ENCODE peak calls at places on chromosomes 3 and 15, in ten cellular contexts. One of them, this sample, is unnamed.

GRCh38 chr3:18061737-18062136 is 319.3 kb upstream of the TBC1D5 start:
- DNase-seq in omental fat pad: no peak
- DNase-seq in heart right ventricle: no peak
- DNase-seq in heart left ventricle: no peak
- DNase-seq in astrocyte of the spinal cord: no peak
- DNase-seq in left ventricle myocardium inferior: no peak
- DNase-seq in CD8-positive, alpha-beta T cell: no peak
- DNase-seq in nephron progenitor cell: no peak
- DNase-seq in left lung: no peak
- DNase-seq in retinal pigment epithelial cell: no peak
- DNase-seq in this sample: no peak

GRCh38 chr3:125022186-125022585 is 33.6 kb downstream of the HEG1 start:
- DNase-seq in omental fat pad: no peak
- DNase-seq in heart right ventricle: no peak
- DNase-seq in heart left ventricle: no peak
- DNase-seq in astrocyte of the spinal cord: no peak
- DNase-seq in left ventricle myocardium inferior: no peak
- DNase-seq in CD8-positive, alpha-beta T cell: no peak
- DNase-seq in nephron progenitor cell: no peak
- DNase-seq in left lung: no peak
- DNase-seq in retinal pigment epithelial cell: no peak
- DNase-seq in this sample: no peak

GRCh38 chr3:27623085-27623753 is 98.9 kb downstream of the EOMES start:
- DNase-seq in omental fat pad: no peak
- DNase-seq in heart right ventricle: no peak
- DNase-seq in heart left ventricle: no peak
- DNase-seq in astrocyte of the spinal cord: peak
- DNase-seq in left ventricle myocardium inferior: no peak
- DNase-seq in CD8-positive, alpha-beta T cell: no peak
- DNase-seq in nephron progenitor cell: no peak
- DNase-seq in left lung: no peak
- DNase-seq in retinal pigment epithelial cell: no peak
- DNase-seq in this sample: no peak

GRCh38 chr15:78944669-78945407 is at the start of gene CTSH:
- DNase-seq in omental fat pad: no peak
- DNase-seq in heart right ventricle: peak
- DNase-seq in heart left ventricle: peak
- DNase-seq in astrocyte of the spinal cord: no peak
- DNase-seq in left ventricle myocardium inferior: peak
- DNase-seq in CD8-positive, alpha-beta T cell: peak
- DNase-seq in nephron progenitor cell: peak
- DNase-seq in left lung: peak
- DNase-seq in retinal pigment epithelial cell: no peak
- DNase-seq in this sample: peak

GRCh38 chr15:80773122-80773551 is 6.0 kb upstream of the CEMIP start:
- DNase-seq in omental fat pad: no peak
- DNase-seq in heart right ventricle: no peak
- DNase-seq in heart left ventricle: no peak
- DNase-seq in astrocyte of the spinal cord: peak
- DNase-seq in left ventricle myocardium inferior: no peak
- DNase-seq in CD8-positive, alpha-beta T cell: no peak
- DNase-seq in nephron progenitor cell: no peak
- DNase-seq in left lung: no peak
- DNase-seq in retinal pigment epithelial cell: no peak
- DNase-seq in this sample: no peak

GRCh38 chr15:63880744-63881143 is 47.0 kb upstream of the HERC1 start:
- DNase-seq in omental fat pad: no peak
- DNase-seq in heart right ventricle: no peak
- DNase-seq in heart left ventricle: no peak
- DNase-seq in astrocyte of the spinal cord: no peak
- DNase-seq in left ventricle myocardium inferior: no peak
- DNase-seq in CD8-positive, alpha-beta T cell: no peak
- DNase-seq in nephron progenitor cell: no peak
- DNase-seq in left lung: no peak
- DNase-seq in retinal pigment epithelial cell: no peak
- DNase-seq in this sample: no peak

GRCh38 chr3:25396251-25396650 is 31.8 kb upstream of the RARB start:
- DNase-seq in omental fat pad: no peak
- DNase-seq in heart right ventricle: no peak
- DNase-seq in heart left ventricle: no peak
- DNase-seq in astrocyte of the spinal cord: no peak
- DNase-seq in left ventricle myocardium inferior: no peak
- DNase-seq in CD8-positive, alpha-beta T cell: no peak
- DNase-seq in nephron progenitor cell: no peak
- DNase-seq in left lung: no peak
- DNase-seq in retinal pigment epithelial cell: no peak
- DNase-seq in this sample: no peak

GRCh38 chr3:21979706-21980105 is 228.7 kb upstream of the ZNF385D start:
- DNase-seq in omental fat pad: no peak
- DNase-seq in heart right ventricle: no peak
- DNase-seq in heart left ventricle: no peak
- DNase-seq in astrocyte of the spinal cord: peak
- DNase-seq in left ventricle myocardium inferior: no peak
- DNase-seq in CD8-positive, alpha-beta T cell: no peak
- DNase-seq in nephron progenitor cell: no peak
- DNase-seq in left lung: no peak
- DNase-seq in retinal pigment epithelial cell: no peak
- DNase-seq in this sample: no peak

GRCh38 chr3:120442975-120443517 is 7.7 kb downstream of the FSTL1 start:
- DNase-seq in omental fat pad: no peak
- DNase-seq in heart right ventricle: no peak
- DNase-seq in heart left ventricle: no peak
- DNase-seq in astrocyte of the spinal cord: no peak
- DNase-seq in left ventricle myocardium inferior: no peak
- DNase-seq in CD8-positive, alpha-beta T cell: no peak
- DNase-seq in nephron progenitor cell: no peak
- DNase-seq in left lung: no peak
- DNase-seq in retinal pigment epithelial cell: no peak
- DNase-seq in this sample: no peak

GRCh38 chr3:111924283-111924682 is 54.5 kb upstream of the ABHD10 start:
- DNase-seq in omental fat pad: no peak
- DNase-seq in heart right ventricle: peak
- DNase-seq in heart left ventricle: peak
- DNase-seq in astrocyte of the spinal cord: no peak
- DNase-seq in left ventricle myocardium inferior: peak
- DNase-seq in CD8-positive, alpha-beta T cell: no peak
- DNase-seq in nephron progenitor cell: no peak
- DNase-seq in left lung: no peak
- DNase-seq in retinal pigment epithelial cell: no peak
- DNase-seq in this sample: no peak

GRCh38 chr3:115217678-115218451 is 70.8 kb upstream of the ZBTB20 start:
- DNase-seq in omental fat pad: no peak
- DNase-seq in heart right ventricle: no peak
- DNase-seq in heart left ventricle: no peak
- DNase-seq in astrocyte of the spinal cord: peak
- DNase-seq in left ventricle myocardium inferior: no peak
- DNase-seq in CD8-positive, alpha-beta T cell: no peak
- DNase-seq in nephron progenitor cell: peak
- DNase-seq in left lung: no peak
- DNase-seq in retinal pigment epithelial cell: peak
- DNase-seq in this sample: peak

GRCh38 chr3:32440481-32441350 is 49.1 kb downstream of the CMTM7 start:
- DNase-seq in omental fat pad: no peak
- DNase-seq in heart right ventricle: no peak
- DNase-seq in heart left ventricle: no peak
- DNase-seq in astrocyte of the spinal cord: no peak
- DNase-seq in left ventricle myocardium inferior: no peak
- DNase-seq in CD8-positive, alpha-beta T cell: no peak
- DNase-seq in nephron progenitor cell: no peak
- DNase-seq in left lung: no peak
- DNase-seq in retinal pigment epithelial cell: no peak
- DNase-seq in this sample: no peak

GRCh38 chr3:89947357-89947954 is 840.0 kb downstream of the EPHA3 start:
- DNase-seq in omental fat pad: no peak
- DNase-seq in heart right ventricle: no peak
- DNase-seq in heart left ventricle: no peak
- DNase-seq in astrocyte of the spinal cord: no peak
- DNase-seq in left ventricle myocardium inferior: no peak
- DNase-seq in CD8-positive, alpha-beta T cell: no peak
- DNase-seq in nephron progenitor cell: no peak
- DNase-seq in left lung: no peak
- DNase-seq in retinal pigment epithelial cell: no peak
- DNase-seq in this sample: no peak

GRCh38 chr3:50493086-50493485 is 10.3 kb downstream of the CACNA2D2 start:
- DNase-seq in omental fat pad: no peak
- DNase-seq in heart right ventricle: no peak
- DNase-seq in heart left ventricle: no peak
- DNase-seq in astrocyte of the spinal cord: no peak
- DNase-seq in left ventricle myocardium inferior: no peak
- DNase-seq in CD8-positive, alpha-beta T cell: no peak
- DNase-seq in nephron progenitor cell: no peak
- DNase-seq in left lung: no peak
- DNase-seq in retinal pigment epithelial cell: no peak
- DNase-seq in this sample: no peak

GRCh38 chr3:42683875-42684593 is 1.3 kb upstream of the KLHL40 start:
- DNase-seq in omental fat pad: peak
- DNase-seq in heart right ventricle: no peak
- DNase-seq in heart left ventricle: peak
- DNase-seq in astrocyte of the spinal cord: peak
- DNase-seq in left ventricle myocardium inferior: peak
- DNase-seq in CD8-positive, alpha-beta T cell: no peak
- DNase-seq in nephron progenitor cell: no peak
- DNase-seq in left lung: peak
- DNase-seq in retinal pigment epithelial cell: peak
- DNase-seq in this sample: no peak

GRCh38 chr3:184375747-184376495 is 2.1 kb downstream of the THPO start:
- DNase-seq in omental fat pad: no peak
- DNase-seq in heart right ventricle: no peak
- DNase-seq in heart left ventricle: no peak
- DNase-seq in astrocyte of the spinal cord: no peak
- DNase-seq in left ventricle myocardium inferior: no peak
- DNase-seq in CD8-positive, alpha-beta T cell: no peak
- DNase-seq in nephron progenitor cell: no peak
- DNase-seq in left lung: no peak
- DNase-seq in retinal pigment epithelial cell: no peak
- DNase-seq in this sample: no peak

GRCh38 chr3:187684444-187684843 is 14.2 kb upstream of the SST start:
- DNase-seq in omental fat pad: no peak
- DNase-seq in heart right ventricle: no peak
- DNase-seq in heart left ventricle: no peak
- DNase-seq in astrocyte of the spinal cord: no peak
- DNase-seq in left ventricle myocardium inferior: no peak
- DNase-seq in CD8-positive, alpha-beta T cell: no peak
- DNase-seq in nephron progenitor cell: no peak
- DNase-seq in left lung: no peak
- DNase-seq in retinal pigment epithelial cell: no peak
- DNase-seq in this sample: no peak

GRCh38 chr15:89112341-89112971 is 24.2 kb downstream of the ABHD2 start:
- DNase-seq in omental fat pad: no peak
- DNase-seq in heart right ventricle: no peak
- DNase-seq in heart left ventricle: no peak
- DNase-seq in astrocyte of the spinal cord: peak
- DNase-seq in left ventricle myocardium inferior: peak
- DNase-seq in CD8-positive, alpha-beta T cell: no peak
- DNase-seq in nephron progenitor cell: no peak
- DNase-seq in left lung: no peak
- DNase-seq in retinal pigment epithelial cell: peak
- DNase-seq in this sample: peak

GRCh38 chr3:189833996-189834395 is 202.8 kb downstream of the TP63 start:
- DNase-seq in omental fat pad: no peak
- DNase-seq in heart right ventricle: no peak
- DNase-seq in heart left ventricle: no peak
- DNase-seq in astrocyte of the spinal cord: no peak
- DNase-seq in left ventricle myocardium inferior: no peak
- DNase-seq in CD8-positive, alpha-beta T cell: no peak
- DNase-seq in nephron progenitor cell: no peak
- DNase-seq in left lung: no peak
- DNase-seq in retinal pigment epithelial cell: no peak
- DNase-seq in this sample: no peak

GRCh38 chr3:196611761-196612483 is 27.6 kb upstream of the NRROS start:
- DNase-seq in omental fat pad: no peak
- DNase-seq in heart right ventricle: no peak
- DNase-seq in heart left ventricle: no peak
- DNase-seq in astrocyte of the spinal cord: no peak
- DNase-seq in left ventricle myocardium inferior: no peak
- DNase-seq in CD8-positive, alpha-beta T cell: no peak
- DNase-seq in nephron progenitor cell: no peak
- DNase-seq in left lung: no peak
- DNase-seq in retinal pigment epithelial cell: no peak
- DNase-seq in this sample: no peak

GRCh38 chr3:107024481-107025153 is 352.6 kb upstream of the CCDC54 start:
- DNase-seq in omental fat pad: no peak
- DNase-seq in heart right ventricle: no peak
- DNase-seq in heart left ventricle: no peak
- DNase-seq in astrocyte of the spinal cord: no peak
- DNase-seq in left ventricle myocardium inferior: no peak
- DNase-seq in CD8-positive, alpha-beta T cell: no peak
- DNase-seq in nephron progenitor cell: no peak
- DNase-seq in left lung: no peak
- DNase-seq in retinal pigment epithelial cell: no peak
- DNase-seq in this sample: no peak

GRCh38 chr15:65196637-65197336 is 11.6 kb upstream of the CLPX start:
- DNase-seq in omental fat pad: no peak
- DNase-seq in heart right ventricle: no peak
- DNase-seq in heart left ventricle: no peak
- DNase-seq in astrocyte of the spinal cord: no peak
- DNase-seq in left ventricle myocardium inferior: no peak
- DNase-seq in CD8-positive, alpha-beta T cell: no peak
- DNase-seq in nephron progenitor cell: no peak
- DNase-seq in left lung: no peak
- DNase-seq in retinal pigment epithelial cell: no peak
- DNase-seq in this sample: no peak
- TF ChIP-seq CTCF in omental fat pad: no peak
- TF ChIP-seq CTCF in heart right ventricle: no peak
- TF ChIP-seq CTCF in heart left ventricle: no peak
- TF ChIP-seq CTCF in astrocyte of the spinal cord: no peak
- TF ChIP-seq CTCF in left ventricle myocardium inferior: no peak
- TF ChIP-seq CTCF in CD8-positive, alpha-beta T cell: no peak
- TF ChIP-seq CTCF in nephron progenitor cell: no peak
- TF ChIP-seq CTCF in left lung: no peak
- TF ChIP-seq CTCF in retinal pigment epithelial cell: no peak
- TF ChIP-seq CTCF in this sample: no peak

GRCh38 chr3:66858656-66859381 is 139.3 kb upstream of the KBTBD8 start:
- DNase-seq in omental fat pad: no peak
- DNase-seq in heart right ventricle: no peak
- DNase-seq in heart left ventricle: no peak
- DNase-seq in astrocyte of the spinal cord: no peak
- DNase-seq in left ventricle myocardium inferior: no peak
- DNase-seq in CD8-positive, alpha-beta T cell: no peak
- DNase-seq in nephron progenitor cell: no peak
- DNase-seq in left lung: no peak
- DNase-seq in retinal pigment epithelial cell: no peak
- DNase-seq in this sample: no peak
- TF ChIP-seq CTCF in omental fat pad: no peak
- TF ChIP-seq CTCF in heart right ventricle: no peak
- TF ChIP-seq CTCF in heart left ventricle: no peak
- TF ChIP-seq CTCF in astrocyte of the spinal cord: peak
- TF ChIP-seq CTCF in left ventricle myocardium inferior: no peak
- TF ChIP-seq CTCF in CD8-positive, alpha-beta T cell: no peak
- TF ChIP-seq CTCF in nephron progenitor cell: peak
- TF ChIP-seq CTCF in left lung: no peak
- TF ChIP-seq CTCF in retinal pigment epithelial cell: peak
- TF ChIP-seq CTCF in this sample: no peak

GRCh38 chr3:60126905-60127304 is 1077.1 kb upstream of the CFAP20DC start:
- DNase-seq in omental fat pad: no peak
- DNase-seq in heart right ventricle: no peak
- DNase-seq in heart left ventricle: no peak
- DNase-seq in astrocyte of the spinal cord: no peak
- DNase-seq in left ventricle myocardium inferior: no peak
- DNase-seq in CD8-positive, alpha-beta T cell: no peak
- DNase-seq in nephron progenitor cell: no peak
- DNase-seq in left lung: no peak
- DNase-seq in retinal pigment epithelial cell: no peak
- DNase-seq in this sample: no peak
- TF ChIP-seq CTCF in omental fat pad: no peak
- TF ChIP-seq CTCF in heart right ventricle: no peak
- TF ChIP-seq CTCF in heart left ventricle: no peak
- TF ChIP-seq CTCF in astrocyte of the spinal cord: no peak
- TF ChIP-seq CTCF in left ventricle myocardium inferior: no peak
- TF ChIP-seq CTCF in CD8-positive, alpha-beta T cell: no peak
- TF ChIP-seq CTCF in nephron progenitor cell: no peak
- TF ChIP-seq CTCF in left lung: no peak
- TF ChIP-seq CTCF in retinal pigment epithelial cell: no peak
- TF ChIP-seq CTCF in this sample: no peak

GRCh38 chr3:108333951-108334350 is 37.6 kb downstream of the HHLA2 start:
- DNase-seq in omental fat pad: no peak
- DNase-seq in heart right ventricle: no peak
- DNase-seq in heart left ventricle: no peak
- DNase-seq in astrocyte of the spinal cord: no peak
- DNase-seq in left ventricle myocardium inferior: no peak
- DNase-seq in CD8-positive, alpha-beta T cell: no peak
- DNase-seq in nephron progenitor cell: no peak
- DNase-seq in left lung: no peak
- DNase-seq in retinal pigment epithelial cell: no peak
- DNase-seq in this sample: no peak
- TF ChIP-seq CTCF in omental fat pad: no peak
- TF ChIP-seq CTCF in heart right ventricle: no peak
- TF ChIP-seq CTCF in heart left ventricle: no peak
- TF ChIP-seq CTCF in astrocyte of the spinal cord: no peak
- TF ChIP-seq CTCF in left ventricle myocardium inferior: no peak
- TF ChIP-seq CTCF in CD8-positive, alpha-beta T cell: no peak
- TF ChIP-seq CTCF in nephron progenitor cell: no peak
- TF ChIP-seq CTCF in left lung: no peak
- TF ChIP-seq CTCF in retinal pigment epithelial cell: no peak
- TF ChIP-seq CTCF in this sample: no peak